ENCODE peak calls at places on chromosomes 13 and 19, in seven cellular contexts. One of them, this sample, is unnamed.

GRCh38 chr13:57286511-57287098 is 119.6 kb downstream of the PRR20E start:
- DNase-seq in neural progenitor cell: peak; percentile 82
- DNase-seq in pancreas: no peak
- DNase-seq in mesothelial cell of epicardium: no peak
- DNase-seq in HL-60: no peak
- DNase-seq in BE2C: no peak
- DNase-seq in endothelial cell: no peak
- DNase-seq in this sample: no peak

GRCh38 chr19:45100797-45101196 is 7.8 kb downstream of the PPP1R37 start:
- DNase-seq in neural progenitor cell: no peak
- DNase-seq in pancreas: no peak
- DNase-seq in mesothelial cell of epicardium: no peak
- DNase-seq in HL-60: no peak
- DNase-seq in BE2C: no peak
- DNase-seq in endothelial cell: no peak
- DNase-seq in this sample: peak; percentile 46

GRCh38 chr13:106756446-106756845 is 188.5 kb upstream of the ARGLU1 start:
- DNase-seq in neural progenitor cell: peak; percentile 84
- DNase-seq in pancreas: no peak
- DNase-seq in mesothelial cell of epicardium: no peak
- DNase-seq in HL-60: no peak
- DNase-seq in BE2C: no peak
- DNase-seq in endothelial cell: no peak
- DNase-seq in this sample: peak; percentile 39

GRCh38 chr13:49580980-49581680 is 4.2 kb downstream of the RCBTB1 start:
- DNase-seq in neural progenitor cell: no peak
- DNase-seq in pancreas: no peak
- DNase-seq in mesothelial cell of epicardium: no peak
- DNase-seq in HL-60: no peak
- DNase-seq in BE2C: no peak
- DNase-seq in endothelial cell: no peak
- DNase-seq in this sample: no peak

GRCh38 chr13:107373551-107373950 is 805.6 kb upstream of the ARGLU1 start:
- DNase-seq in neural progenitor cell: peak; percentile 56
- DNase-seq in pancreas: no peak
- DNase-seq in mesothelial cell of epicardium: no peak
- DNase-seq in HL-60: no peak
- DNase-seq in BE2C: peak; percentile 39
- DNase-seq in endothelial cell: no peak
- DNase-seq in this sample: no peak

GRCh38 chr19:47765522-47766358 is 12.8 kb upstream of the SELENOW start:
- DNase-seq in neural progenitor cell: peak; percentile 78
- DNase-seq in pancreas: peak; percentile 65
- DNase-seq in mesothelial cell of epicardium: peak; percentile 74
- DNase-seq in HL-60: no peak
- DNase-seq in BE2C: peak; percentile 88
- DNase-seq in endothelial cell: peak; percentile 81
- DNase-seq in this sample: peak; percentile 81

GRCh38 chr13:73985789-73986188 is 148.4 kb downstream of the KLF12 start:
- DNase-seq in neural progenitor cell: no peak
- DNase-seq in pancreas: no peak
- DNase-seq in mesothelial cell of epicardium: no peak
- DNase-seq in HL-60: no peak
- DNase-seq in BE2C: no peak
- DNase-seq in endothelial cell: no peak
- DNase-seq in this sample: no peak

GRCh38 chr13:74056829-74057564 is 77.2 kb downstream of the KLF12 start:
- DNase-seq in neural progenitor cell: peak; percentile 36
- DNase-seq in pancreas: no peak
- DNase-seq in mesothelial cell of epicardium: no peak
- DNase-seq in HL-60: no peak
- DNase-seq in BE2C: peak; percentile 75
- DNase-seq in endothelial cell: no peak
- DNase-seq in this sample: no peak

GRCh38 chr13:31663880-31664585 is 75.3 kb upstream of the RXFP2 start:
- DNase-seq in neural progenitor cell: peak; percentile 6
- DNase-seq in pancreas: no peak
- DNase-seq in mesothelial cell of epicardium: no peak
- DNase-seq in HL-60: no peak
- DNase-seq in BE2C: no peak
- DNase-seq in endothelial cell: no peak
- DNase-seq in this sample: no peak

GRCh38 chr19:45400192-45400591 is 4.7 kb downstream of the PPP1R13L start:
- DNase-seq in neural progenitor cell: no peak
- DNase-seq in pancreas: no peak
- DNase-seq in mesothelial cell of epicardium: no peak
- DNase-seq in HL-60: no peak
- DNase-seq in BE2C: no peak
- DNase-seq in endothelial cell: no peak
- DNase-seq in this sample: no peak

GRCh38 chr13:78764665-78765064 is 105.7 kb upstream of the OBI1 start:
- DNase-seq in neural progenitor cell: peak; percentile 26
- DNase-seq in pancreas: no peak
- DNase-seq in mesothelial cell of epicardium: no peak
- DNase-seq in HL-60: no peak
- DNase-seq in BE2C: no peak
- DNase-seq in endothelial cell: no peak
- DNase-seq in this sample: no peak

GRCh38 chr19:21593008-21593427 is 87.6 kb downstream of the ZNF429 start:
- DNase-seq in neural progenitor cell: no peak
- DNase-seq in pancreas: no peak
- DNase-seq in mesothelial cell of epicardium: no peak
- DNase-seq in HL-60: no peak
- DNase-seq in BE2C: no peak
- DNase-seq in endothelial cell: no peak
- DNase-seq in this sample: no peak

GRCh38 chr19:2533686-2534085 is 57.8 kb downstream of the GADD45B start:
- DNase-seq in neural progenitor cell: no peak
- DNase-seq in pancreas: no peak
- DNase-seq in mesothelial cell of epicardium: no peak
- DNase-seq in HL-60: no peak
- DNase-seq in BE2C: no peak
- DNase-seq in endothelial cell: no peak
- DNase-seq in this sample: no peak

GRCh38 chr13:78603240-78603947 is at the start of gene POU4F1:
- DNase-seq in neural progenitor cell: peak; percentile 93
- DNase-seq in pancreas: no peak
- DNase-seq in mesothelial cell of epicardium: peak; percentile 64
- DNase-seq in HL-60: peak; percentile 64
- DNase-seq in BE2C: peak; percentile 90
- DNase-seq in endothelial cell: peak; percentile 82
- DNase-seq in this sample: peak; percentile 83

GRCh38 chr19:12766051-12766521 is 9.3 kb downstream of the HOOK2 start:
- DNase-seq in neural progenitor cell: peak; percentile 87
- DNase-seq in pancreas: peak; percentile 87
- DNase-seq in mesothelial cell of epicardium: peak; percentile 81
- DNase-seq in HL-60: no peak
- DNase-seq in BE2C: peak; percentile 92
- DNase-seq in endothelial cell: peak; percentile 81
- DNase-seq in this sample: peak; percentile 87

GRCh38 chr19:29524912-29525870 is 603 bp upstream of the VSTM2B start:
- DNase-seq in neural progenitor cell: peak; percentile 66
- DNase-seq in pancreas: no peak
- DNase-seq in mesothelial cell of epicardium: no peak
- DNase-seq in HL-60: no peak
- DNase-seq in BE2C: no peak
- DNase-seq in endothelial cell: peak; percentile 17
- DNase-seq in this sample: peak; percentile 55

GRCh38 chr13:24670927-24671326 is 9.3 kb upstream of the ATP12A start:
- DNase-seq in neural progenitor cell: peak; percentile 77
- DNase-seq in pancreas: no peak
- DNase-seq in mesothelial cell of epicardium: no peak
- DNase-seq in HL-60: no peak
- DNase-seq in BE2C: no peak
- DNase-seq in endothelial cell: peak; percentile 47
- DNase-seq in this sample: peak; percentile 30
- TF ChIP-seq CTCF in neural progenitor cell: peak; percentile 22
- TF ChIP-seq CTCF in pancreas: no peak
- TF ChIP-seq CTCF in mesothelial cell of epicardium: no peak
- TF ChIP-seq CTCF in HL-60: peak; percentile 7
- TF ChIP-seq CTCF in BE2C: peak; percentile 11
- TF ChIP-seq CTCF in endothelial cell: peak; percentile 45
- TF ChIP-seq CTCF in this sample: no peak

DNA sequence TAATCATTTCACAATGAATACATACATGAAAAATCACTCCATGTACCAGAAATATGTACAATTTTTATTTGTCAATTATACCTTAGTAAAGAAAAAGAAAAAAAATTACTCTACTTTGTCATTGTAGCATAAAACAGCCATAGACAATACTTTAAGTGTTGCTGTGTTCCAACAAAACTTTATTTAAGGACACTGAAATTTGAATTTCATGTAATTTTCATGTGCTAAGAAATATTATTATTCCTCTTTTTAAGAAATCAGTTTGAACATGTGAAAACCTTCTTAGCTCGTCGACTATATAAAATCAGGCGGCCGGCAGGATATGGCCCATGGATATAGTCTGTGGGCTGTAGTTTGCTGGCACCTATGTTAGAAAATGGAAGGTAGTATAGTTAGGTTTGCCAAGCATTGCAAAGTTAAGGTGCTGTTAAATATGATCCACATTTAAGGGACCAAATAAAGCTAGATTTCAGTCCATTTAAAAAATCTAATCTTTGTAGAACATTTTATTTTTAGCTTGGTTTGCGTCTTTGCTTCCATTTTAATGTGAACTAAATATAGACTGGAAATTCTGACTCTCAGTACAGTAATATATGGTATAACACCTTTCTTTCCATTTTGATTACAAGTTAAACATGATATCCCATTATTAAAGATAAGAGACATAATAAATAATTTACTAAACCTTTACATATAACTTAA is 6.5 kb downstream of the DGKH start:
- DNase-seq in neural progenitor cell: no peak
- DNase-seq in pancreas: no peak
- DNase-seq in mesothelial cell of epicardium: no peak
- DNase-seq in HL-60: no peak
- DNase-seq in BE2C: no peak
- DNase-seq in endothelial cell: no peak
- DNase-seq in this sample: no peak
- TF ChIP-seq CTCF in neural progenitor cell: no peak
- TF ChIP-seq CTCF in pancreas: no peak
- TF ChIP-seq CTCF in mesothelial cell of epicardium: no peak
- TF ChIP-seq CTCF in HL-60: no peak
- TF ChIP-seq CTCF in BE2C: no peak
- TF ChIP-seq CTCF in endothelial cell: no peak
- TF ChIP-seq CTCF in this sample: no peak

GRCh38 chr13:98474292-98474691 is 102.6 kb downstream of the STK24 start:
- DNase-seq in neural progenitor cell: no peak
- DNase-seq in pancreas: no peak
- DNase-seq in mesothelial cell of epicardium: no peak
- DNase-seq in HL-60: no peak
- DNase-seq in BE2C: no peak
- DNase-seq in endothelial cell: no peak
- DNase-seq in this sample: no peak
- TF ChIP-seq CTCF in neural progenitor cell: no peak
- TF ChIP-seq CTCF in pancreas: no peak
- TF ChIP-seq CTCF in mesothelial cell of epicardium: no peak
- TF ChIP-seq CTCF in HL-60: no peak
- TF ChIP-seq CTCF in BE2C: no peak
- TF ChIP-seq CTCF in endothelial cell: no peak
- TF ChIP-seq CTCF in this sample: no peak

GRCh38 chr19:5074830-5075394 is 106.0 kb downstream of the KDM4B start:
- DNase-seq in neural progenitor cell: no peak
- DNase-seq in pancreas: no peak
- DNase-seq in mesothelial cell of epicardium: no peak
- DNase-seq in HL-60: no peak
- DNase-seq in BE2C: no peak
- DNase-seq in endothelial cell: no peak
- DNase-seq in this sample: no peak
- TF ChIP-seq CTCF in neural progenitor cell: no peak
- TF ChIP-seq CTCF in pancreas: no peak
- TF ChIP-seq CTCF in mesothelial cell of epicardium: no peak
- TF ChIP-seq CTCF in HL-60: no peak
- TF ChIP-seq CTCF in BE2C: no peak
- TF ChIP-seq CTCF in endothelial cell: no peak
- TF ChIP-seq CTCF in this sample: no peak

GRCh38 chr19:31314156-31314555 is 35.1 kb downstream of the TSHZ3 start:
- DNase-seq in neural progenitor cell: no peak
- DNase-seq in pancreas: no peak
- DNase-seq in mesothelial cell of epicardium: no peak
- DNase-seq in HL-60: no peak
- DNase-seq in BE2C: no peak
- DNase-seq in endothelial cell: no peak
- DNase-seq in this sample: no peak

GRCh38 chr19:31316201-31316951 is 32.9 kb downstream of the TSHZ3 start:
- DNase-seq in neural progenitor cell: peak; percentile 84
- DNase-seq in pancreas: no peak
- DNase-seq in mesothelial cell of epicardium: no peak
- DNase-seq in HL-60: peak; percentile 93
- DNase-seq in BE2C: no peak
- DNase-seq in endothelial cell: no peak
- DNase-seq in this sample: no peak

GRCh38 chr19:31313291-31314030 is 35.8 kb downstream of the TSHZ3 start:
- DNase-seq in neural progenitor cell: no peak
- DNase-seq in pancreas: no peak
- DNase-seq in mesothelial cell of epicardium: no peak
- DNase-seq in HL-60: no peak
- DNase-seq in BE2C: no peak
- DNase-seq in endothelial cell: no peak
- DNase-seq in this sample: no peak

GRCh38 chr19:31315621-31316011 is 33.6 kb downstream of the TSHZ3 start:
- DNase-seq in neural progenitor cell: no peak
- DNase-seq in pancreas: no peak
- DNase-seq in mesothelial cell of epicardium: no peak
- DNase-seq in HL-60: no peak
- DNase-seq in BE2C: no peak
- DNase-seq in endothelial cell: no peak
- DNase-seq in this sample: no peak

GRCh38 chr19:31314849-31315620 is 34.2 kb downstream of the TSHZ3 start:
- DNase-seq in neural progenitor cell: peak; percentile 56
- DNase-seq in pancreas: no peak
- DNase-seq in mesothelial cell of epicardium: no peak
- DNase-seq in HL-60: no peak
- DNase-seq in BE2C: peak; percentile 54
- DNase-seq in endothelial cell: peak; percentile 11
- DNase-seq in this sample: no peak
- TF ChIP-seq CTCF in neural progenitor cell: peak; percentile 53
- TF ChIP-seq CTCF in pancreas: no peak
- TF ChIP-seq CTCF in mesothelial cell of epicardium: no peak
- TF ChIP-seq CTCF in HL-60: no peak
- TF ChIP-seq CTCF in BE2C: peak; percentile 59
- TF ChIP-seq CTCF in endothelial cell: no peak
- TF ChIP-seq CTCF in this sample: peak; percentile 19